ENCODE peak calls at places on chromosomes 5 and 9, in ten cellular contexts. L is GM23248; F is stomach; D is pancreas; J is uterus; V is heart right ventricle; B is SK-N-SH; Z is effector memory CD4-positive, alpha-beta T cell; C is right atrium auricular region; R is thyroid gland. O is an unnamed sample. For H3K36me3 and H3K27me3, the result is how much of the 10 kb centered on the place peaks cover.

GRCh38 chr9:138024831-138025291 is 147.3 kb downstream of the CACNA1B start:
- DNase-seq in L (no peak), F (peak), D (peak), J (no peak), V (no peak), B (no peak), Z (no peak), C (no peak), R (no peak), O (no peak)

GRCh38 chr9:136846376-136847064 is 2.7 kb upstream of the PHPT1 start:
- DNase-seq in L (peak), F (no peak), D (no peak), J (no peak), V (no peak), B (no peak), Z (no peak), C (no peak), R (no peak), O (no peak)

GRCh38 chr5:124823336-124823849 is 77.0 kb upstream of the ZNF608 start:
- DNase-seq in L (no peak), F (no peak), D (no peak), J (no peak), V (no peak), B (no peak), Z (no peak), C (no peak), R (no peak), O (no peak)

GRCh38 chr5:34928267-34928666 is 1.1 kb upstream of the DNAJC21 start:
- DNase-seq in L (no peak), F (no peak), D (no peak), J (no peak), V (no peak), B (no peak), Z (no peak), C (no peak), R (no peak), O (no peak)

GRCh38 chr5:157506981-157507780 is 47.2 kb downstream of the NIPAL4 start:
- DNase-seq in L (no peak), F (peak), D (no peak), J (no peak), V (peak), B (no peak), Z (no peak), C (no peak), R (no peak), O (no peak)

GRCh38 chr5:78521455-78521854 is 127.1 kb downstream of the LHFPL2 start:
- DNase-seq in L (no peak), F (no peak), D (no peak), J (no peak), V (no peak), B (no peak), Z (no peak), C (no peak), R (no peak), O (no peak)

GRCh38 chr5:132909702-132910101 is 36.2 kb downstream of the LEAP2 start:
- DNase-seq in L (no peak), F (no peak), D (no peak), J (no peak), V (no peak), B (no peak), Z (no peak), C (no peak), R (no peak), O (no peak)

GRCh38 chr9:98191615-98192502 is 578 bp downstream of the CORO2A start:
- DNase-seq in L (peak), F (peak), D (peak), J (no peak), V (peak), B (peak), Z (peak), C (no peak), R (peak), O (peak)

GRCh38 chr5:98173334-98173733 is 600.1 kb upstream of the RGMB start:
- DNase-seq in L (peak), F (no peak), D (no peak), J (no peak), V (no peak), B (no peak), Z (no peak), C (no peak), R (no peak), O (no peak)

GRCh38 chr9:82934949-82935348 is 128.0 kb downstream of the RASEF start:
- DNase-seq in L (peak), F (no peak), D (no peak), J (no peak), V (no peak), B (no peak), Z (no peak), C (no peak), R (no peak), O (no peak)

GRCh38 chr9:124505901-124506346 is 1.3 kb downstream of the NR5A1 start:
- DNase-seq in L (no peak), F (no peak), D (no peak), J (no peak), V (no peak), B (peak), Z (no peak), C (no peak), R (no peak), O (no peak)

GRCh38 chr9:124506433-124506832 is 766 bp downstream of the NR5A1 start:
- DNase-seq in L (no peak), F (no peak), D (no peak), J (no peak), V (no peak), B (peak), Z (no peak), C (no peak), R (no peak), O (peak)

GRCh38 chr9:124503713-124504529 is 3.3 kb downstream of the NR5A1 start:
- DNase-seq in L (peak), F (no peak), D (no peak), J (no peak), V (no peak), B (peak), Z (no peak), C (no peak), R (no peak), O (no peak)

GRCh38 chr9:124504530-124505005 is 2.6 kb downstream of the NR5A1 start:
- DNase-seq in L (no peak), F (no peak), D (no peak), J (no peak), V (no peak), B (peak), Z (no peak), C (no peak), R (no peak), O (peak)

GRCh38 chr9:124505006-124505900 is 1.9 kb downstream of the NR5A1 start:
- DNase-seq in L (no peak), F (no peak), D (no peak), J (no peak), V (no peak), B (peak), Z (no peak), C (no peak), R (no peak), O (peak)
- H3K4me3 ChIP-seq in L (no peak), F (peak), D (no peak), J (no peak), V (no peak), B (no peak), Z (no peak), C (no peak), R (no peak), O (peak)

GRCh38 chr5:181243521-181244307 is at the start of gene RACK1:
- DNase-seq in L (peak), F (peak), D (peak), J (peak), V (peak), B (peak), Z (peak), C (peak), R (peak), O (peak)

GRCh38 chr5:181243020-181243520 is 636 bp downstream of the RACK1 start:
- DNase-seq in L (peak), F (no peak), D (no peak), J (no peak), V (no peak), B (no peak), Z (no peak), C (no peak), R (no peak), O (no peak)

GRCh38 chr5:181248277-181248676 is 4.6 kb upstream of the RACK1 start:
- DNase-seq in L (no peak), F (no peak), D (no peak), J (no peak), V (no peak), B (no peak), Z (no peak), C (no peak), R (no peak), O (no peak)

GRCh38 chr5:181246276-181247050 is 2.8 kb upstream of the RACK1 start:
- DNase-seq in L (peak), F (peak), D (peak), J (peak), V (peak), B (peak), Z (peak), C (peak), R (peak), O (peak)

DNA sequence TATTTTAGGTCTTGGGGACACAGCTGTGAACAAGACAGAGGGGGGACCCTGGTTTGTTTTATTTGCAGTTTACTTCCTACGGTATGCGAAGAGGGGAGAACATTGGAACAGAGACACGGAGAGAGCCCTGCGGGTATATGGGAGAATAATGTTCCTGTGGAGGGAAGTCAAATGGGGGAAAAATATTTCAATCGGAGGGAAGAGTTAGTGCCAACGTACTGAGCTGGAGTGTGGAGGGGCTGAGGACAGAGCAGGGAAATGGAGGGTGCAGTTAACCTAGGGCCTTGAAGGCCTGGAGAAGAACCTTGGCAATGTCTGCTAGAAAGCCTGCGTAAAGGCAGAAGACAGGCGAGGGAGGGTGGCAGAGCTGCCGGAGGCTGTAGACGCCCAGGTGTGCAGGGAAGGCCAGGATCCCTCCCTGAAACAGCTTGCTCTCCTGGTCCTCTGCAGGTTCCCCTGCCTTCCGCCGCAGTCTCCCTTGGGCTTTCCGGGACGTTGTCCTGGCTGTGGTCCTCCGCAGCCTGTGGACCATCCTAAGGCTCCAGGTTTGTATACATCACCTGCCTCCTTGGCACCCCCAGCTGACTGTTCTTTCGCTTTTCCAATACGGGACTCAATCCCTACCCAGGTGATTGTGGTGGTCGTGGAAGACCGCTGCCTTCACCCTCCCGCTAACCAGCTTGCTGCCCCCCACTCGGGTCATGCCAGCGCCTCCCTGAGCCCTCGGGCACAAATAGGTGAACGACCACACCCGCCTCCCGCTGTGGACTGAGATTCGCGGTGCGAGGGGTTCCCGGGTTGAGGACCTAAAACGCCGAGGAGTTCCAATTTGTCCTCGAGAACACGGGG is 1.9 kb upstream of the RACK1 start:
- DNase-seq in L (no peak), F (no peak), D (no peak), J (no peak), V (no peak), B (peak), Z (no peak), C (no peak), R (no peak), O (peak)
- H3K36me3 ChIP-seq in L (under half), F (under half), D (under half), J (under half), V (under half), B (under half), Z (under half), C (under half), R (under half), O (under half)

DNA sequence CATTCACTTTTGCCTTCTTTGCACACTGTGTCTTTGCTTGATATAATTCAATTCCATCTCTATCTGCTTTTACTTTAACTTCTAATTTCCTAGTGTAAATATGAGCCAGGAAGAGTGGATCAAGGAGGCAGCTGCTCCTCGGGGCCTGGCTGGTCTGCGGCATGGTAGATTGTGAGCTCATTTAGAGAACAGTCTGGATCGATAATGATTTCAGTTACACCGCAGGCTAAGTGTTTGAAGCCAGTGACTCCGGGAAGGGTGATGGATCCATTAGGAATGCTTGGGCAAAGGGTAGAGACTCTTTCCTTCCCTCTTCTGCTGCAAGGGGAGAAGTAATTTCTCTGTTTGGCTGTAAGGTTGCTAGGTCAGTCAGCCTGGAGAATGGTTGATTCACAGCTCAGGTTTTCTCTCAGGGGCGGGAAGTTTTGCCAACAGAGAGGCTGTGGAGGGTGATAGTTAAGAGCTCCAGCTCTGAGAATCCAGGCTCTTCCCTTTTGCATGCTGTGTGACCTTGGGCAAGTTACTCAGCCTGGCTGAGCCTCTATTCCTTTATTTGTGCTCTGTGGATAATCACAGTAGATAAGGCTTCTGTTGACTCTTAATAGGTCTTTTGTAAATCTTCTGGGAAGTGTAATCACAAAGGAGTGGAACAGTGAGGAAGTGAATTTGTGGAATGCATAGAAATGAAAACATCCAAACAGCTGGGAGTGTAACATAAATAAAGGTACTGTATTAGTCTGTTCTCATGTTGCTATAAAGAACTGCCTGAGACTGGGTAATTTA is 99.1 kb downstream of the PTTG1 start:
- DNase-seq in L (no peak), F (no peak), D (no peak), J (no peak), V (no peak), B (no peak), Z (no peak), C (no peak), R (no peak), O (no peak)
- H3K27me3 ChIP-seq in L (under half), F (under half), D (under half), J (under half), V (under half), B (under half), Z (under half), C (under half), R (under half), O (under half)

GRCh38 chr9:78311075-78311474 is 14.2 kb downstream of the PSAT1 start:
- DNase-seq in L (no peak), F (no peak), D (no peak), J (no peak), V (no peak), B (no peak), Z (no peak), C (no peak), R (no peak), O (no peak)

GRCh38 chr9:78306222-78307076 is 9.5 kb downstream of the PSAT1 start:
- DNase-seq in L (no peak), F (no peak), D (no peak), J (no peak), V (no peak), B (no peak), Z (no peak), C (no peak), R (no peak), O (no peak)

GRCh38 chr9:78304357-78304756 is 7.4 kb downstream of the PSAT1 start:
- DNase-seq in L (no peak), F (no peak), D (no peak), J (no peak), V (no peak), B (no peak), Z (no peak), C (no peak), R (no peak), O (no peak)

GRCh38 chr9:78303377-78304062 is 6.6 kb downstream of the PSAT1 start:
- DNase-seq in L (no peak), F (no peak), D (peak), J (no peak), V (no peak), B (no peak), Z (no peak), C (no peak), R (no peak), O (no peak)

GRCh38 chr9:78307360-78307759 is 10.4 kb downstream of the PSAT1 start:
- DNase-seq in L (no peak), F (no peak), D (no peak), J (no peak), V (no peak), B (peak), Z (no peak), C (no peak), R (no peak), O (no peak)
- H3K4me3 ChIP-seq in L (no peak), F (no peak), D (no peak), J (no peak), V (no peak), B (no peak), Z (no peak), C (no peak), R (no peak), O (no peak)

GRCh38 chr9:70399141-70399540 is 15.3 kb downstream of the KLF9 start:
- DNase-seq in L (no peak), F (no peak), D (no peak), J (no peak), V (no peak), B (no peak), Z (no peak), C (no peak), R (no peak), O (no peak)

GRCh38 chr9:70392850-70393249 is 21.6 kb downstream of the KLF9 start:
- DNase-seq in L (no peak), F (no peak), D (no peak), J (no peak), V (no peak), B (no peak), Z (no peak), C (no peak), R (no peak), O (no peak)

GRCh38 chr9:70398145-70398556 is 16.3 kb downstream of the KLF9 start:
- DNase-seq in L (no peak), F (no peak), D (no peak), J (no peak), V (no peak), B (no peak), Z (no peak), C (no peak), R (no peak), O (no peak)

GRCh38 chr9:70392189-70392588 is 22.3 kb downstream of the KLF9 start:
- DNase-seq in L (peak), F (no peak), D (no peak), J (no peak), V (no peak), B (peak), Z (no peak), C (no peak), R (no peak), O (no peak)

GRCh38 chr9:70395652-70396051 is 18.8 kb downstream of the KLF9 start:
- DNase-seq in L (no peak), F (no peak), D (no peak), J (no peak), V (no peak), B (no peak), Z (no peak), C (peak), R (no peak), O (no peak)
- H3K36me3 ChIP-seq in L (under half), F (under half), D (under half), J (under half), V (under half), B (under half), Z (under half), C (under half), R (under half), O (under half)

GRCh38 chr9:134704499-134704898 is 62.9 kb downstream of the COL5A1 start:
- DNase-seq in L (no peak), F (no peak), D (no peak), J (no peak), V (no peak), B (no peak), Z (no peak), C (no peak), R (no peak), O (no peak)
- H3K27me3 ChIP-seq in L (under half), F (under half), D (under half), J (under half), V (under half), B (under half), Z (under half), C (under half), R (under half), O (under half)

GRCh38 chr9:68706579-68707201 is 1.6 kb downstream of the PIP5K1B start:
- DNase-seq in L (no peak), F (no peak), D (no peak), J (no peak), V (no peak), B (no peak), Z (no peak), C (no peak), R (no peak), O (peak)
- H3K4me3 ChIP-seq in L (no peak), F (peak), D (no peak), J (no peak), V (peak), B (no peak), Z (no peak), C (peak), R (no peak), O (no peak)

O was measured in H7.